ENCODE peak calls at places on chromosomes 16 and 17, in eight cellular contexts. S, G, K, E, Q, W, D and O are unnamed samples.

GRCh38 chr17:8835631-8836364 is 31.7 kb downstream of the PIK3R6 start:
- DNase-seq in S (no peak), G (no peak), K (no peak), E (no peak), Q (no peak), W (no peak), D (no peak), O (no peak)

GRCh38 chr16:87418216-87418615 is 26.1 kb downstream of the MAP1LC3B start:
- DNase-seq in S (no peak), G (no peak), K (no peak), E (no peak), Q (no peak), W (no peak), D (no peak), O (no peak)

GRCh38 chr16:16071631-16072244 is 122.3 kb downstream of the ABCC1 start:
- DNase-seq in S (no peak), G (peak), K (no peak), E (no peak), Q (no peak), W (no peak), D (peak), O (no peak)

GRCh38 chr16:67648088-67648763 is 3.3 kb downstream of the CARMIL2 start:
- DNase-seq in S (no peak), G (no peak), K (no peak), E (no peak), Q (no peak), W (no peak), D (no peak), O (no peak)

GRCh38 chr17:35217107-35217506 is 22.9 kb upstream of the SLC35G3 start:
- DNase-seq in S (no peak), G (no peak), K (no peak), E (no peak), Q (no peak), W (no peak), D (no peak), O (no peak)

GRCh38 chr17:69358688-69359596 is 32.0 kb upstream of the ABCA5 start:
- DNase-seq in S (no peak), G (no peak), K (no peak), E (no peak), Q (no peak), W (no peak), D (no peak), O (no peak)

GRCh38 chr17:42918902-42919521 is 18.4 kb downstream of the G6PC1 start:
- DNase-seq in S (no peak), G (no peak), K (peak), E (no peak), Q (peak), W (no peak), D (no peak), O (peak)

GRCh38 chr17:61897548-61898180 is 30.1 kb downstream of the INTS2 start:
- DNase-seq in S (no peak), G (no peak), K (no peak), E (no peak), Q (no peak), W (no peak), D (no peak), O (no peak)

GRCh38 chr17:17347234-17347955 is 44.2 kb downstream of the NT5M start:
- DNase-seq in S (no peak), G (no peak), K (no peak), E (no peak), Q (no peak), W (no peak), D (no peak), O (no peak)

GRCh38 chr16:11395008-11395948 is 50.0 kb downstream of the RMI2 start:
- DNase-seq in S (no peak), G (no peak), K (no peak), E (no peak), Q (no peak), W (no peak), D (no peak), O (no peak)

GRCh38 chr16:66204761-66205160 is 161.7 kb upstream of the CDH5 start:
- DNase-seq in S (no peak), G (no peak), K (no peak), E (no peak), Q (no peak), W (no peak), D (no peak), O (no peak)

GRCh38 chr17:67322039-67322787 is 44.2 kb downstream of the PSMD12 start:
- DNase-seq in S (no peak), G (no peak), K (no peak), E (no peak), Q (no peak), W (no peak), D (no peak), O (peak)

GRCh38 chr17:19592316-19592715 is 56.2 kb upstream of the ALDH3A2 start:
- DNase-seq in S (no peak), G (no peak), K (no peak), E (no peak), Q (no peak), W (no peak), D (no peak), O (no peak)

GRCh38 chr16:396605-397004 is 394 bp upstream of the NME4 start:
- DNase-seq in S (no peak), G (no peak), K (peak), E (no peak), Q (no peak), W (peak), D (no peak), O (peak)

GRCh38 chr17:47713980-47714689 is 18.9 kb upstream of the TBX21 start:
- DNase-seq in S (no peak), G (no peak), K (no peak), E (no peak), Q (no peak), W (no peak), D (no peak), O (no peak)

GRCh38 chr16:84756830-84757229 is 57.0 kb downstream of the USP10 start:
- DNase-seq in S (no peak), G (no peak), K (no peak), E (no peak), Q (no peak), W (no peak), D (no peak), O (no peak)

GRCh38 chr17:74199306-74200092 is 4.0 kb upstream of the RPL38 start:
- DNase-seq in S (no peak), G (peak), K (no peak), E (peak), Q (peak), W (no peak), D (no peak), O (peak)

GRCh38 chr17:22441776-22442175 is 749.5 kb downstream of the KCNJ18 start:
- DNase-seq in S (no peak), G (no peak), K (no peak), E (no peak), Q (no peak), W (no peak), D (no peak), O (no peak)

GRCh38 chr17:82598256-82599011 is 49.8 kb downstream of the WDR45B start:
- DNase-seq in S (no peak), G (no peak), K (no peak), E (no peak), Q (no peak), W (no peak), D (no peak), O (no peak)

GRCh38 chr17:77493901-77494663 is 353.3 kb downstream of the SEC14L1 start:
- DNase-seq in S (no peak), G (no peak), K (no peak), E (no peak), Q (no peak), W (no peak), D (no peak), O (no peak)

GRCh38 chr16:4697867-4698291 is 4.5 kb downstream of the NUDT16L1 start:
- DNase-seq in S (no peak), G (no peak), K (no peak), E (no peak), Q (no peak), W (no peak), D (no peak), O (no peak)

GRCh38 chr17:44203731-44204452 is 4.2 kb upstream of the ATXN7L3 start:
- DNase-seq in S (no peak), G (no peak), K (peak), E (peak), Q (no peak), W (peak), D (no peak), O (peak)

GRCh38 chr17:37177234-37177633 is 198.6 kb upstream of the C17orf78 start:
- DNase-seq in S (no peak), G (no peak), K (peak), E (no peak), Q (peak), W (no peak), D (no peak), O (peak)

GRCh38 chr16:22370038-22370541 is 4.3 kb downstream of the CDR2 start:
- DNase-seq in S (no peak), G (no peak), K (no peak), E (no peak), Q (no peak), W (peak), D (no peak), O (no peak)

GRCh38 chr17:12814718-12815117 is 25.4 kb downstream of the ARHGAP44 start:
- DNase-seq in S (no peak), G (no peak), K (no peak), E (no peak), Q (no peak), W (no peak), D (no peak), O (no peak)

GRCh38 chr16:83433201-83433600 is 374.6 kb upstream of the HSBP1 start:
- DNase-seq in S (no peak), G (no peak), K (no peak), E (no peak), Q (no peak), W (no peak), D (no peak), O (no peak)

GRCh38 chr16:28033870-28034269 is 29.6 kb downstream of the GSG1L start:
- DNase-seq in S (no peak), G (no peak), K (no peak), E (no peak), Q (no peak), W (no peak), D (no peak), O (no peak)

GRCh38 chr16:68283840-68284595 is 19.7 kb downstream of the SLC7A6 start:
- DNase-seq in S (no peak), G (no peak), K (no peak), E (no peak), Q (no peak), W (no peak), D (no peak), O (no peak)

GRCh38 chr17:5438716-5439445 is at the start of gene C1QBP:
- DNase-seq in S (peak), G (peak), K (peak), E (peak), Q (peak), W (peak), D (peak), O (peak)

GRCh38 chr16:74582984-74583383 is 23.9 kb downstream of the GLG1 start:
- DNase-seq in S (no peak), G (no peak), K (no peak), E (no peak), Q (no peak), W (no peak), D (no peak), O (no peak)

GRCh38 chr17:72658675-72659074 is 433.8 kb downstream of the SLC39A11 start:
- DNase-seq in S (no peak), G (no peak), K (no peak), E (no peak), Q (no peak), W (no peak), D (no peak), O (peak)

GRCh38 chr16:86942469-86943175 is 364.3 kb downstream of the FOXL1 start:
- DNase-seq in S (no peak), G (no peak), K (no peak), E (no peak), Q (no peak), W (peak), D (no peak), O (no peak)

GRCh38 chr17:15233022-15233805 is 31.9 kb downstream of the PMP22 start:
- DNase-seq in S (no peak), G (no peak), K (no peak), E (no peak), Q (no peak), W (peak), D (no peak), O (no peak)

GRCh38 chr16:27963471-27963965 is 100.0 kb downstream of the GSG1L start:
- DNase-seq in S (no peak), G (no peak), K (no peak), E (no peak), Q (no peak), W (no peak), D (no peak), O (no peak)

GRCh38 chr16:12257926-12258561 is 281.5 kb downstream of the SNX29 start:
- DNase-seq in S (no peak), G (no peak), K (peak), E (no peak), Q (peak), W (no peak), D (no peak), O (peak)